ENCODE peak calls at places on chromosome 3, in seven cellular contexts. R is GM12878, O is Panc1, J is HepG2, I is K562, F is SK-N-SH, Y is H1. S is an unnamed sample.

GRCh38 chr3:149486726-149487125 is 12.2 kb downstream of the TM4SF4 start:
- DNase-seq in Y (no peak), J (no peak), O (no peak), I (no peak), F (no peak), R (no peak), S (no peak)

GRCh38 chr3:52023860-52024764 is 28.4 kb upstream of the RPL29 start:
- DNase-seq in F (no peak), J (no peak), Y (no peak), O (no peak), I (no peak), R (peak), S (no peak)

GRCh38 chr3:56870436-56870835 is 68.7 kb upstream of the ARHGEF3 start:
- DNase-seq in J (peak), I (no peak), F (no peak), R (no peak), O (no peak), Y (no peak), S (no peak)

GRCh38 chr3:153783106-153783505 is 338.1 kb upstream of the ARHGEF26 start:
- DNase-seq in F (no peak), O (no peak), R (no peak), J (no peak), I (no peak), Y (no peak), S (no peak)

GRCh38 chr3:146223401-146224373 is 27.2 kb downstream of the PLSCR4 start:
- DNase-seq in Y (no peak), J (peak), R (no peak), O (no peak), F (no peak), I (no peak), S (no peak)

GRCh38 chr3:10771486-10772225 is 44.4 kb upstream of the SLC6A11 start:
- DNase-seq in R (no peak), J (no peak), Y (no peak), I (no peak), O (no peak), F (no peak), S (no peak)

GRCh38 chr3:135084404-135084803 is 289.3 kb downstream of the EPHB1 start:
- DNase-seq in Y (no peak), R (no peak), O (no peak), I (no peak), J (no peak), F (no peak), S (no peak)

GRCh38 chr3:56251343-56251945 is 216.8 kb downstream of the ERC2 start:
- DNase-seq in Y (no peak), I (peak), R (peak), F (peak), O (peak), J (peak), S (peak)

GRCh38 chr3:54146383-54147239 is 24.3 kb downstream of the CACNA2D3 start:
- DNase-seq in Y (no peak), I (peak), J (peak), F (peak), O (no peak), R (no peak), S (peak)

GRCh38 chr3:114756506-114757279 is 390.4 kb downstream of the ZBTB20 start:
- DNase-seq in I (no peak), Y (no peak), O (no peak), J (no peak), R (no peak), F (no peak), S (peak)

GRCh38 chr3:114147281-114147680 is 31.6 kb downstream of the DRD3 start:
- DNase-seq in Y (no peak), J (no peak), R (no peak), O (no peak), F (no peak), I (no peak), S (no peak)

GRCh38 chr3:139772539-139773500 is 95.0 kb upstream of the NMNAT3 start:
- DNase-seq in J (no peak), Y (no peak), I (no peak), R (no peak), F (no peak), O (no peak), S (no peak)

GRCh38 chr3:129605593-129606521 is 619 bp downstream of the PLXND1 start:
- DNase-seq in Y (no peak), F (peak), J (no peak), I (peak), O (no peak), R (no peak), S (no peak)

GRCh38 chr3:115804722-115805121 is 181.4 kb downstream of the GAP43 start:
- DNase-seq in I (no peak), F (no peak), J (no peak), Y (no peak), O (no peak), R (no peak), S (no peak)

GRCh38 chr3:142180761-142181362 is 31.5 kb upstream of the TFDP2 start:
- DNase-seq in Y (no peak), O (no peak), F (peak), R (no peak), I (peak), J (peak), S (peak)

GRCh38 chr3:8622873-8623725 is 21.5 kb downstream of the SSUH2 start:
- DNase-seq in R (no peak), O (no peak), I (peak), F (peak), Y (peak), J (peak), S (peak)

GRCh38 chr3:43968465-43968864 is 273.2 kb upstream of the TOPAZ1 start:
- DNase-seq in I (no peak), J (no peak), F (no peak), Y (peak), R (no peak), O (no peak), S (no peak)

GRCh38 chr3:15860014-15860934 is 62.5 kb upstream of the ANKRD28 start:
- DNase-seq in F (peak), J (peak), I (peak), R (no peak), Y (peak), O (no peak), S (peak)

GRCh38 chr3:156497326-156497725 is 57.6 kb downstream of the SSR3 start:
- DNase-seq in F (no peak), R (no peak), O (no peak), I (no peak), J (no peak), Y (no peak), S (no peak)

GRCh38 chr3:149245738-149246451 is 24.3 kb upstream of the CP start:
- DNase-seq in J (peak), R (peak), F (no peak), O (no peak), Y (no peak), I (no peak), S (no peak)

GRCh38 chr3:69746119-69746518 is 6.9 kb downstream of the MITF start:
- DNase-seq in I (no peak), O (no peak), F (no peak), R (no peak), J (no peak), Y (no peak), S (no peak)

GRCh38 chr3:8329598-8329997 is 172.0 kb upstream of the LMCD1 start:
- DNase-seq in I (no peak), J (no peak), F (no peak), Y (no peak), R (no peak), O (no peak), S (no peak)

GRCh38 chr3:117548600-117548999 is 839.0 kb downstream of the TUSC7 start:
- DNase-seq in O (no peak), J (no peak), I (no peak), F (no peak), Y (no peak), R (no peak), S (no peak)

GRCh38 chr3:122357828-122358617 is 25.0 kb downstream of the MIX23 start:
- DNase-seq in I (no peak), O (no peak), R (no peak), F (peak), Y (no peak), J (no peak), S (no peak)

GRCh38 chr3:45054196-45054857 is 28.2 kb downstream of the CLEC3B start:
- DNase-seq in I (no peak), J (no peak), O (no peak), R (no peak), Y (no peak), F (no peak), S (no peak)

GRCh38 chr3:154113609-154114008 is 7.6 kb upstream of the ARHGEF26 start:
- DNase-seq in O (no peak), R (no peak), F (no peak), J (no peak), I (no peak), Y (no peak), S (no peak)

DNA sequence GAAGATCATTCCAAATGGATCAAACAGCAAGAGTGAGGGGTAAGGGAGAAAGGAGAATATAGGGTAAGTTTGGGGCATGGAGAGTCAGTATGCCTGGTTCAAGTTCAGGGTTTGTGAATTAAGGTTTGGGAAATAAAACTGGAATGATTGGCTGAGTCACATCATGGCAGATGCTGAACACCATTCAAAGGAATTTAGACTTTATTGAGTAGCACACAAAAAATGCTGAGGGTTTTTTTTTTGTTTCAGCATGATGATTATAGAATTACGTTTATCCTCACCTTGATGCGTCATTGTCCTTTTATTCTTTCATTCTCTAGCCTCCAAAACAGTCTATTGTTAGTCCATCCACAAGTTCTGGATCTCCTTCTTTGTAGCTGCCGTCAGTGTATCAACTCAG is 220.0 kb upstream of the UMPS start:
- DNase-seq in J (no peak), R (no peak), Y (no peak), I (no peak), O (no peak), F (no peak), S (no peak)
- TF ChIP-seq SIN3A in J (no peak), R (no peak), Y (no peak), I (no peak), O (no peak), F (no peak), S (no peak)

GRCh38 chr3:99997293-99997692 is 117.0 kb downstream of the FILIP1L start:
- DNase-seq in Y (no peak), R (no peak), I (no peak), J (no peak), F (no peak), O (no peak), S (no peak)

GRCh38 chr3:100001083-100001482 is 113.2 kb downstream of the FILIP1L start:
- DNase-seq in O (no peak), R (no peak), J (no peak), I (no peak), F (no peak), Y (no peak), S (no peak)

GRCh38 chr3:100001514-100002270 is 112.6 kb downstream of the FILIP1L start:
- DNase-seq in Y (no peak), F (no peak), O (no peak), R (no peak), I (no peak), J (no peak), S (no peak)

GRCh38 chr3:100002599-100003350 is 111.5 kb downstream of the FILIP1L start:
- DNase-seq in R (no peak), Y (no peak), J (peak), O (peak), F (no peak), I (peak), S (peak)

DNA sequence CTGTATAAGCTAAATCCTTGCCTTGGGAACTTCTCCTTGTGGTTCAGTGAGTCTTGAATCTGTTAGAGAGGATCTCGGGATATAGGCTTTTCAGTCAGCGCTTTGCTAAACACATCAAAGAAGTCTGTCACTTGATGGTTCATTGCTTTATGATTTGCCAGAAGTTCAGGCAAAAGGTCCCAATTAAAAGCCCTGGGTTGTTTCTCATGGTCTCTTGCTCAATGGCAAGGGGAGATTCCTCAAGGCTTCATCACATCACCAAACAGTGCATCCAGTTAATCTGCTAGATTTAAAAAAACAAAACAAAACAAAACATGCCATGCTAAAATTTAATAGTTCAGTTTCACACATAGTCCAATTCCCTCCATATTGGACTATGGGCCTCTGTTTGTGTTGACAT is 114.8 kb downstream of the FILIP1L start:
- DNase-seq in Y (no peak), F (no peak), R (no peak), O (no peak), I (no peak), J (no peak), S (no peak)
- TF ChIP-seq SIN3A in Y (no peak), F (no peak), R (no peak), O (no peak), I (no peak), J (no peak), S (no peak)

GRCh38 chr3:177899275-177900067 is 636.8 kb upstream of the KCNMB2 start:
- DNase-seq in F (no peak), Y (no peak), I (no peak), J (no peak), O (no peak), R (no peak), S (no peak)

GRCh38 chr3:177894021-177894690 is 642.1 kb upstream of the KCNMB2 start:
- DNase-seq in F (no peak), O (no peak), I (no peak), J (no peak), R (no peak), Y (no peak), S (no peak)

GRCh38 chr3:177893321-177893720 is 642.9 kb upstream of the KCNMB2 start:
- DNase-seq in J (no peak), R (no peak), F (no peak), Y (no peak), O (no peak), I (no peak), S (peak)

GRCh38 chr3:177898185-177898584 is 638.1 kb upstream of the KCNMB2 start:
- DNase-seq in O (no peak), Y (no peak), F (no peak), R (no peak), J (no peak), I (no peak), S (no peak)
- TF ChIP-seq SIN3A in O (no peak), Y (no peak), F (no peak), R (no peak), J (no peak), I (no peak), S (no peak)

DNA sequence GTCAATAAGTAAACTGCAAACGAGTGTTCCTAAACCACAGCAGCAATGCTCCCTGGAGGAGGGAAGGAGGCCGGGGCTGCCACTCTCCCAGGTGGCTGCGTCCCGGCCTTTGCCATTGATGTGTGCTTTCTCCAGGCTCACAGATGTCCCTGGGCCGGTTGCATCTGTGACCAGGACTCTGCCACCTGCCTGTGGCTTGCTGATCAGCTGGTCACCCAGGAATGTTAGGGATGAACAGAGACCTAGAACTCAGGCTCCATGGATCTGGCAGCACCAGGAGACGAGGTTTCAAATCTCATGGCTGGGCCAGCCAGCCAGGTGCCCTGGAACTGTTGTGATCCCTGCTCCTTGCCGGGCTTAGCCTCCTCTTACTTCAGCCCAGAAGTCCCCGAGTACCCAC is 65.7 kb downstream of the KLF15 start:
- DNase-seq in Y (no peak), J (no peak), F (no peak), I (no peak), R (no peak), O (no peak), S (no peak)
- TF ChIP-seq SIN3A in Y (no peak), J (no peak), F (no peak), I (no peak), R (no peak), O (no peak), S (no peak)

DNA sequence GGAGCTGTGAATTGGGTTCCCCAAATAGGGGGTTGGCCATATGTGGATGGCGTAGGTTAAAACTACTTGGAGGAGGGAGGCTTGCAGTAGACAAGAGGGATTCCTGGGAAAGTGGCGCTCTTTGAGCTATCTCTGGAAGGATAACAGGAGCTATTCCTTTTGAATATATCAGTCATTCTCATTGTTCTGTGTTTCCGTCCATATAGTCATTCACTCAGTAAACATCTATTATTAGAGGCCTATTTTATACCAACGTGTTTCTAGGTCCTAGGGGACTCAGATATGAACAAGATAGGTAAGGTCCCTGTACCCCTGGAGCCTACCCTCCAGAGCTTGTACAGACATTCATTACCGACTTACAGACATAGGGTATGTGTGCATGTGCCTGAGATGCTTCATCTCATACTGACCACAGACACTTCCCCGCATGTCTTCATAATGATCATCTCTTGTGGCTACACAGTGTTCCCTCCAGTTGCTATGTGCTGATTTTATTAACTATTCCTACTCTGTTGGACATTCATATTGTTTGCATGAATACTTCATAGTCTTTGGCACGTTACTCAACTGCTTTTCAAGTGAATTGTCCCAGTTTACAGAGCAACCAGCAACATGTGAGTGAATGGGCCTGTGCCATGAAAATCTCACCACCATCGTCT is 55.8 kb upstream of the VILL start:
- DNase-seq in I (no peak), R (no peak), F (no peak), J (no peak), O (no peak), Y (no peak), S (no peak)
- TF ChIP-seq SIN3A in I (no peak), R (no peak), F (no peak), J (no peak), O (no peak), Y (no peak), S (no peak)

DNA sequence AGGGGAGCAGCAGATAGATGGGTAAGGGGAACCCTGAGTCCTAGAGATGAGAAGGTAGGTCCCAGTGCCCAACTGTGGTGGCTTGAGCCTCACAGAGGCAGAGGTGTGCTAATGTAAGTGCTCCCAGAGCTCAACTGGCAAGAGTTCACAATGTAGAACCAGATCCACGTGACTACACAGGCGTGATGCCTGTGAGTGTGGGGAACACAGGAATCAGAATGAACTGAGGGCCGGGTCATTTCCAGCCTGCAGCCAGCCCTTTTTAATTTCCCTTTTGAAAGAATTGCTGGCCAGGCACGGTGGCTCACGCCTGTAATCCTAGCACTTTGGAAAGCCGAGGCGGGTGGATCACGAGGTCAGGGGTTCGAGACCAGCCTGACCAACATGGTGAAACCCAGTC is 11.0 kb downstream of the C3orf62 start:
- DNase-seq in I (no peak), R (no peak), Y (no peak), F (no peak), O (no peak), J (no peak), S (no peak)
- TF ChIP-seq SIN3A in I (no peak), R (no peak), Y (no peak), F (no peak), O (no peak), J (no peak), S (no peak)

GRCh38 chr3:22012471-22012870 is 261.5 kb upstream of the ZNF385D start:
- DNase-seq in Y (no peak), I (no peak), O (no peak), F (no peak), J (no peak), R (no peak), S (no peak)
- TF ChIP-seq SIN3A in Y (no peak), I (no peak), O (no peak), F (no peak), J (no peak), R (no peak), S (no peak)

S was measured in HCT116.